ENCODE peak calls at places on chromosome 10, in ten cellular contexts. W is prostate gland, U is adrenal gland, Z is mammary epithelial cell, J is dorsolateral prefrontal cortex, F is testis, B is lower lobe of right lung, C is bronchial epithelial cell, N is DND-41, A is HepG2. G is an unnamed sample.

GRCh38 chr10:129853236-129853946 is 110.7 kb downstream of the EBF3 start:
- DNase-seq in C (peak; percentile 10), A (peak; percentile 25), W (no peak), F (no peak), J (no peak), B (no peak), U (no peak), Z (no peak), N (no peak), G (no peak)

GRCh38 chr10:34280599-34281374 is 534.3 kb downstream of the PARD3 start:
- DNase-seq in Z (peak; percentile 99), F (peak; percentile 33), N (no peak), C (peak; percentile 97), J (no peak), W (peak; percentile 64), A (peak; percentile 29), U (peak; percentile 77), B (no peak), G (peak; percentile 81)

GRCh38 chr10:27643296-27643695 is 102.3 kb downstream of the MKX start:
- DNase-seq in Z (no peak), F (no peak), A (no peak), N (no peak), U (no peak), C (no peak), J (no peak), W (no peak), B (no peak), G (peak; percentile 83)

GRCh38 chr10:99560277-99561126 is 27.8 kb downstream of the NKX2-3 start:
- DNase-seq in U (peak; percentile 58), W (peak; percentile 36), N (peak; percentile 40), J (no peak), F (peak; percentile 76), Z (peak; percentile 32), C (peak; percentile 44), A (peak; percentile 55), B (no peak), G (peak; percentile 35)

GRCh38 chr10:91162050-91162494 is 58.4 kb upstream of the PCGF5 start:
- DNase-seq in N (peak; percentile 27), B (no peak), W (no peak), F (peak; percentile 33), J (no peak), U (peak; percentile 79), C (peak; percentile 35), A (peak; percentile 6), Z (no peak), G (peak; percentile 21)

GRCh38 chr10:44180321-44181154 is 204.4 kb downstream of the CXCL12 start:
- DNase-seq in B (no peak), N (no peak), W (no peak), Z (peak; percentile 17), U (no peak), F (no peak), A (no peak), C (no peak), J (no peak), G (peak; percentile 85)

GRCh38 chr10:78634389-78634815 is 434.4 kb upstream of the ZMIZ1 start:
- DNase-seq in C (peak; percentile 36), A (no peak), F (no peak), U (peak; percentile 47), W (no peak), J (no peak), Z (peak; percentile 28), N (no peak), B (no peak), G (peak; percentile 51)

GRCh38 chr10:75236178-75236825 is 545 bp upstream of the COMTD1 start:
- DNase-seq in F (no peak), N (no peak), B (no peak), A (no peak), J (no peak), U (no peak), Z (no peak), C (no peak), W (no peak), G (no peak)

GRCh38 chr10:58435297-58435696 is 50.1 kb downstream of the TFAM start:
- DNase-seq in C (peak; percentile 97), B (no peak), J (no peak), F (no peak), U (peak; percentile 55), W (no peak), N (peak; percentile 10), Z (peak; percentile 91), A (peak; percentile 44), G (peak; percentile 95)

GRCh38 chr10:120783098-120783497 is 68.1 kb upstream of the WDR11 start:
- DNase-seq in N (no peak), W (no peak), B (no peak), C (no peak), Z (no peak), J (no peak), F (no peak), U (no peak), A (no peak), G (no peak)

GRCh38 chr10:71573562-71574300 is 145.8 kb downstream of the C10orf105 start:
- DNase-seq in A (no peak), F (no peak), B (no peak), N (no peak), C (no peak), Z (no peak), J (no peak), U (no peak), W (no peak), G (no peak)

GRCh38 chr10:71576842-71577241 is 142.7 kb downstream of the C10orf105 start:
- DNase-seq in C (no peak), J (no peak), A (no peak), W (no peak), Z (no peak), U (no peak), F (no peak), B (no peak), N (no peak), G (no peak)

GRCh38 chr10:71577345-71577744 is 142.2 kb downstream of the C10orf105 start:
- DNase-seq in C (no peak), N (no peak), F (no peak), U (no peak), J (no peak), A (no peak), B (no peak), W (no peak), Z (no peak), G (no peak)

GRCh38 chr10:71575934-71576801 is 143.4 kb downstream of the C10orf105 start:
- DNase-seq in U (no peak), A (no peak), F (no peak), W (no peak), B (no peak), J (no peak), C (no peak), N (no peak), Z (no peak), G (no peak)

DNA sequence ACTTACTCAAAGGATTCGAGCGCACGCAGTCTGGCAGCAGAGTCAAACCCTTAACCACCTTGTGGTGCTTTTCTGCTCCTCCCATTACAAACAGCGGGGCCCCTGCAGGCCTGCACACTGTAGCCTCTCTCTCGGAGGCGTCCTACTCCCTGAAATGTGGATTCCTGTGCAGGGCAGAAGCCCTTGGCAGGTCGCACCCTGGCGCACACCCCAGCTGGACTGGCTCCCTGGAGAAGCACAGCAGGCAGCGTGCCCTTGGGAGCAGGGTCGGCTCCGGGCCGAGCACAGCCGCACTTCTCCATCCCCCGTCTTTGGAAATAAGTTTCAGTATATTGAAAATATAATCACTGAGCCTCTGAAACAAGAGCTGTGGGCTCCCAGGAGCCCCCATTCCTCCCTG is 144.1 kb downstream of the C10orf105 start:
- DNase-seq in B (no peak), W (peak; percentile 23), Z (no peak), J (no peak), A (no peak), C (no peak), U (peak; percentile 27), N (no peak), F (peak; percentile 27), G (peak; percentile 62)
- H3K27me3 ChIP-seq in B (no peaks in the 10 kb centered on the region), W (no peaks in the 10 kb centered on the region), Z (no peaks in the 10 kb centered on the region), J (no peaks in the 10 kb centered on the region), A (peaks cover 46% of the 10 kb centered on the region), C (peaks cover 11% of the 10 kb centered on the region), U (no peaks in the 10 kb centered on the region), N (peaks cover 3% of the 10 kb centered on the region), F (no peaks in the 10 kb centered on the region), G (no peaks in the 10 kb centered on the region)

GRCh38 chr10:71395621-71396020 is 1.1 kb upstream of the CDH23 start:
- DNase-seq in B (no peak), F (no peak), N (no peak), J (no peak), U (no peak), W (no peak), Z (no peak), C (no peak), A (no peak), G (no peak)

GRCh38 chr10:71394926-71395562 is 1.7 kb upstream of the CDH23 start:
- DNase-seq in B (no peak), Z (no peak), C (no peak), A (no peak), J (no peak), W (no peak), F (no peak), N (no peak), U (no peak), G (no peak)

GRCh38 chr10:71397340-71398212 is 856 bp downstream of the CDH23 start:
- DNase-seq in W (no peak), B (no peak), N (no peak), A (no peak), F (peak; percentile 43), Z (no peak), J (no peak), U (no peak), C (no peak), G (no peak)

GRCh38 chr10:71396084-71396713 is 521 bp upstream of the CDH23 start:
- DNase-seq in J (no peak), C (no peak), Z (no peak), U (no peak), N (no peak), W (peak; percentile 52), A (no peak), F (peak; percentile 86), B (no peak), G (no peak)

GRCh38 chr10:71396714-71397339 is at the start of gene CDH23:
- DNase-seq in C (no peak), N (no peak), J (no peak), B (no peak), Z (no peak), W (peak; percentile 31), F (peak; percentile 73), A (no peak), U (peak; percentile 30), G (peak; percentile 33)
- H3K27me3 ChIP-seq in C (peaks cover 34% of the 10 kb centered on the region), N (peaks cover 28% of the 10 kb centered on the region), J (peaks cover 9% of the 10 kb centered on the region), B (peaks cover 59% of the 10 kb centered on the region), Z (peaks cover 26% of the 10 kb centered on the region), W (peaks cover 1% of the 10 kb centered on the region), F (no peaks in the 10 kb centered on the region), A (peaks cover 52% of the 10 kb centered on the region), U (peaks cover 25% of the 10 kb centered on the region), G (peaks cover 25% of the 10 kb centered on the region)

GRCh38 chr10:1464866-1465265 is 272.5 kb downstream of the ADARB2 start:
- DNase-seq in J (no peak), F (no peak), W (no peak), C (no peak), N (no peak), A (no peak), Z (no peak), B (no peak), U (no peak), G (no peak)
- H3K27me3 ChIP-seq in J (peaks cover 6% of the 10 kb centered on the region), F (no peaks in the 10 kb centered on the region), W (no peaks in the 10 kb centered on the region), C (no peaks in the 10 kb centered on the region), N (no peaks in the 10 kb centered on the region), A (peaks cover 34% of the 10 kb centered on the region), Z (no peaks in the 10 kb centered on the region), B (no peaks in the 10 kb centered on the region), U (no peaks in the 10 kb centered on the region), G (peaks cover 45% of the 10 kb centered on the region)

DNA sequence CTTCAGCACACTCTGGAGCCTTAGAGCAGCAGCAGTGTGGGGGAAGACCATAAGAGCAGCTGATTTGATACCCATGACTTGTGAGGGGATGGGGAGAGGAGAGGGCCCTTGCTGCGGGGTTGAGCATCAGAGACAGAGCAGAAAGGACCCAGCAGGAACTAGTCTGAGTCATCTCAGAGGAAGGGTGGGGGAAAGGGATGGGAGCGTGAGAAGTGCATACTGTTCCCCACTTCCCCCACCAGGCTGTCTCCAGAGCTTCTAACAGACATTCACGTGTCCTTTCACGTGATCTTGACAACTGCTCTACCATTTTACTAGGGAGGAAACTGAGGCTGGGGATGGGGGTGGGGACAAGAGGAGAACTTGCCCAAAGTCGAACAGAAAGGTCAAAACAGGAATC is 38.7 kb downstream of the FAM241B start:
- DNase-seq in J (no peak), C (no peak), W (no peak), U (no peak), N (no peak), B (no peak), Z (no peak), F (no peak), A (no peak), G (no peak)
- H3K27me3 ChIP-seq in J (peaks cover 4% of the 10 kb centered on the region), C (peaks cover 13% of the 10 kb centered on the region), W (no peaks in the 10 kb centered on the region), U (no peaks in the 10 kb centered on the region), N (no peaks in the 10 kb centered on the region), B (peaks cover 5% of the 10 kb centered on the region), Z (no peaks in the 10 kb centered on the region), F (no peaks in the 10 kb centered on the region), A (peaks cover 29% of the 10 kb centered on the region), G (peaks cover 27% of the 10 kb centered on the region)